ENCODE peak calls at places on chromosome 21, in nine cellular contexts. T is GM23248; I is upper lobe of right lung; Z is endothelial cell; Y is lower leg skin; S is ELR; B is CD8-positive, alpha-beta memory T cell; D is EL; R is posterior vena cava. H is an unnamed sample.

GRCh38 chr21:14712121-14712520 is 166.0 kb upstream of the SAMSN1 start:
- DNase-seq in T (no peak), I (no peak), Z (no peak), Y (no peak), S (peak), B (no peak), D (peak), R (no peak), H (no peak)

GRCh38 chr21:25507522-25507921 is 99.8 kb downstream of the MRPL39 start:
- DNase-seq in T (peak), I (no peak), Z (no peak), Y (no peak), S (peak), B (no peak), D (no peak), R (no peak), H (no peak)

GRCh38 chr21:41779659-41780058 is 12.8 kb upstream of the RIPK4 start:
- DNase-seq in T (no peak), I (no peak), Z (no peak), Y (no peak), S (no peak), B (no peak), D (no peak), R (no peak), H (no peak)

GRCh38 chr21:44487831-44488230 is 32.5 kb downstream of the LRRC3 start:
- DNase-seq in T (peak), I (no peak), Z (no peak), Y (no peak), S (peak), B (peak), D (peak), R (no peak), H (no peak)

GRCh38 chr21:38496224-38496623 is 2.1 kb downstream of the ERG start:
- DNase-seq in T (no peak), I (no peak), Z (no peak), Y (no peak), S (no peak), B (no peak), D (no peak), R (no peak), H (no peak)

GRCh38 chr21:44449473-44450363 is 5.6 kb upstream of the LRRC3 start:
- DNase-seq in T (no peak), I (no peak), Z (peak), Y (peak), S (no peak), B (no peak), D (no peak), R (peak), H (no peak)

GRCh38 chr21:37700641-37701202 is 215.5 kb downstream of the KCNJ6 start:
- DNase-seq in T (peak), I (no peak), Z (peak), Y (no peak), S (peak), B (no peak), D (peak), R (no peak), H (peak)

GRCh38 chr21:44076316-44076715 is 30.9 kb upstream of the PWP2 start:
- DNase-seq in T (no peak), I (no peak), Z (no peak), Y (no peak), S (no peak), B (no peak), D (no peak), R (no peak), H (no peak)

GRCh38 chr21:29261555-29262540 is 36.9 kb upstream of the BACH1 start:
- DNase-seq in T (no peak), I (no peak), Z (no peak), Y (no peak), S (peak), B (no peak), D (peak), R (no peak), H (no peak)

GRCh38 chr21:43662286-43662685 is 2.9 kb downstream of the RRP1B start:
- DNase-seq in T (no peak), I (no peak), Z (no peak), Y (no peak), S (no peak), B (no peak), D (no peak), R (no peak), H (no peak)

GRCh38 chr21:29394051-29394450 is 95.3 kb downstream of the BACH1 start:
- DNase-seq in T (peak), I (no peak), Z (no peak), Y (no peak), S (no peak), B (no peak), D (no peak), R (no peak), H (no peak)

GRCh38 chr21:45853703-45854342 is 127.7 kb upstream of the COL6A1 start:
- DNase-seq in T (no peak), I (no peak), Z (no peak), Y (peak), S (no peak), B (no peak), D (no peak), R (peak), H (no peak)

GRCh38 chr21:17523007-17523451 is 10.2 kb downstream of the CXADR start:
- DNase-seq in T (no peak), I (no peak), Z (no peak), Y (no peak), S (no peak), B (no peak), D (no peak), R (no peak), H (no peak)

GRCh38 chr21:28069446-28069845 is 923.2 kb downstream of the LTN1 start:
- DNase-seq in T (peak), I (no peak), Z (no peak), Y (no peak), S (peak), B (no peak), D (peak), R (no peak), H (no peak)

GRCh38 chr21:35164380-35164779 is 115.3 kb upstream of the RUNX1 start:
- DNase-seq in T (no peak), I (no peak), Z (no peak), Y (no peak), S (no peak), B (no peak), D (no peak), R (no peak), H (no peak)

GRCh38 chr21:35925497-35925896 is 134.8 kb downstream of the SETD4 start:
- DNase-seq in T (peak), I (no peak), Z (no peak), Y (no peak), S (peak), B (no peak), D (peak), R (no peak), H (no peak)

GRCh38 chr21:32226444-32226843 is 52.4 kb downstream of the MIS18A start:
- DNase-seq in T (no peak), I (no peak), Z (no peak), Y (no peak), S (no peak), B (no peak), D (no peak), R (no peak), H (no peak)

GRCh38 chr21:42009018-42009830 is 936 bp downstream of the ZBTB21 start:
- DNase-seq in T (peak), I (peak), Z (peak), Y (peak), S (peak), B (peak), D (peak), R (peak), H (no peak)

GRCh38 chr21:35149698-35150097 is 100.6 kb upstream of the RUNX1 start:
- DNase-seq in T (peak), I (no peak), Z (no peak), Y (no peak), S (peak), B (no peak), D (peak), R (no peak), H (no peak)

GRCh38 chr21:42848932-42849758 is 30.2 kb downstream of the WDR4 start:
- DNase-seq in T (no peak), I (peak), Z (no peak), Y (no peak), S (no peak), B (no peak), D (no peak), R (peak), H (no peak)

GRCh38 chr21:37460196-37460595 is 93.6 kb downstream of the DYRK1A start:
- DNase-seq in T (no peak), I (no peak), Z (peak), Y (no peak), S (no peak), B (no peak), D (no peak), R (no peak), H (no peak)

GRCh38 chr21:36839123-36839522 is 127.3 kb downstream of the HLCS start:
- DNase-seq in T (peak), I (no peak), Z (no peak), Y (no peak), S (peak), B (no peak), D (peak), R (no peak), H (no peak)

GRCh38 chr21:27366846-27367245 is 400.0 kb upstream of the ADAMTS5 start:
- DNase-seq in T (peak), I (no peak), Z (no peak), Y (no peak), S (no peak), B (no peak), D (no peak), R (no peak), H (no peak)

GRCh38 chr21:39127506-39127905 is 55.7 kb downstream of the PSMG1 start:
- DNase-seq in T (no peak), I (no peak), Z (no peak), Y (no peak), S (no peak), B (no peak), D (no peak), R (no peak), H (no peak)

GRCh38 chr21:37276377-37276776 is 9.2 kb upstream of the VPS26C start:
- DNase-seq in T (no peak), I (no peak), Z (no peak), Y (no peak), S (no peak), B (no peak), D (no peak), R (no peak), H (no peak)

GRCh38 chr21:44789880-44790279 is 11.7 kb downstream of the UBE2G2 start:
- DNase-seq in T (peak), I (no peak), Z (no peak), Y (no peak), S (peak), B (no peak), D (peak), R (no peak), H (peak)

GRCh38 chr21:25639167-25639921 is at the start of gene JAM2:
- DNase-seq in T (peak), I (peak), Z (peak), Y (peak), S (peak), B (peak), D (peak), R (peak), H (peak)